ENCODE peak calls at places on chromosomes 2 and 18, in six cellular contexts. Q is GM23338; F is nephron progenitor cell; C is fibroblast of mammary gland; W is AG04449; E is CD8-positive, alpha-beta T cell. P is an unnamed sample.
A peak's percentile ranks its signal among the peaks of the same experiment; 100 is the strongest.

GRCh38 chr2:172375247-172375646 is 52.1 kb upstream of the ITGA6 start:
- DNase-seq in Q (no peak), F (no peak), C (peak; percentile 2), W (no peak), E (no peak), P (no peak)

GRCh38 chr18:44689736-44690135 is 9.0 kb downstream of the SETBP1 start:
- DNase-seq in Q (no peak), F (no peak), C (no peak), W (no peak), E (no peak), P (no peak)

GRCh38 chr2:40511661-40512213 is 59.8 kb upstream of the SLC8A1 start:
- DNase-seq in Q (peak; percentile 8), F (no peak), C (peak; percentile 91), W (peak; percentile 77), E (no peak), P (no peak)

GRCh38 chr18:50973367-50974126 is 5.7 kb downstream of the ELAC1 start:
- DNase-seq in Q (no peak), F (no peak), C (peak; percentile 88), W (no peak), E (no peak), P (no peak)

GRCh38 chr2:101653469-101653868 is 44.0 kb upstream of the MAP4K4 start:
- DNase-seq in Q (no peak), F (no peak), C (no peak), W (no peak), E (no peak), P (no peak)

GRCh38 chr2:147558620-147559019 is 286.2 kb upstream of the ACVR2A start:
- DNase-seq in Q (no peak), F (no peak), C (no peak), W (no peak), E (no peak), P (no peak)

GRCh38 chr2:105179469-105180372 is 61.8 kb upstream of the GPR45 start:
- DNase-seq in Q (peak; percentile 68), F (no peak), C (peak; percentile 89), W (no peak), E (no peak), P (no peak)

GRCh38 chr2:62293490-62294212 is 97.7 kb downstream of the B3GNT2 start:
- DNase-seq in Q (peak; percentile 83), F (peak; percentile 39), C (peak; percentile 23), W (no peak), E (no peak), P (peak; percentile 30)

GRCh38 chr18:79982736-79983135 is 5.6 kb downstream of the TXNL4A start:
- DNase-seq in Q (no peak), F (no peak), C (peak; percentile 45), W (no peak), E (peak; percentile 25), P (no peak)

GRCh38 chr2:96773922-96774321 is 13.2 kb downstream of the CNNM4 start:
- DNase-seq in Q (peak; percentile 51), F (no peak), C (no peak), W (no peak), E (peak; percentile 45), P (no peak)

GRCh38 chr2:176484838-176485237 is 215.6 kb downstream of the MTX2 start:
- DNase-seq in Q (no peak), F (no peak), C (peak; percentile 65), W (no peak), E (no peak), P (no peak)

GRCh38 chr2:149692837-149693518 is 105.4 kb upstream of the MMADHC start:
- DNase-seq in Q (no peak), F (no peak), C (no peak), W (peak; percentile 38), E (no peak), P (no peak)

GRCh38 chr18:34522627-34523026 is 187.5 kb upstream of the DTNA start:
- DNase-seq in Q (no peak), F (no peak), C (no peak), W (no peak), E (no peak), P (peak; percentile 14)

GRCh38 chr2:68948695-68949094 is 4.0 kb downstream of the GKN2 start:
- DNase-seq in Q (no peak), F (no peak), C (no peak), W (no peak), E (no peak), P (no peak)

GRCh38 chr18:45690975-45691815 is 32.8 kb upstream of the SLC14A1 start:
- DNase-seq in Q (peak; percentile 95), F (peak; percentile 87), C (peak; percentile 79), W (no peak), E (peak; percentile 82), P (peak; percentile 87)

GRCh38 chr2:99763764-99764163 is 273.9 kb upstream of the REV1 start:
- DNase-seq in Q (no peak), F (no peak), C (no peak), W (no peak), E (no peak), P (no peak)

GRCh38 chr2:151638188-151638933 is 95.9 kb downstream of the NEB start:
- DNase-seq in Q (no peak), F (no peak), C (no peak), W (no peak), E (no peak), P (no peak)

GRCh38 chr2:751474-751873 is 74.3 kb upstream of the TMEM18 start:
- DNase-seq in Q (no peak), F (no peak), C (no peak), W (no peak), E (no peak), P (no peak)

GRCh38 chr2:69213201-69213600 is 173.8 kb downstream of the GFPT1 start:
- DNase-seq in Q (no peak), F (no peak), C (peak; percentile 45), W (no peak), E (no peak), P (no peak)

DNA sequence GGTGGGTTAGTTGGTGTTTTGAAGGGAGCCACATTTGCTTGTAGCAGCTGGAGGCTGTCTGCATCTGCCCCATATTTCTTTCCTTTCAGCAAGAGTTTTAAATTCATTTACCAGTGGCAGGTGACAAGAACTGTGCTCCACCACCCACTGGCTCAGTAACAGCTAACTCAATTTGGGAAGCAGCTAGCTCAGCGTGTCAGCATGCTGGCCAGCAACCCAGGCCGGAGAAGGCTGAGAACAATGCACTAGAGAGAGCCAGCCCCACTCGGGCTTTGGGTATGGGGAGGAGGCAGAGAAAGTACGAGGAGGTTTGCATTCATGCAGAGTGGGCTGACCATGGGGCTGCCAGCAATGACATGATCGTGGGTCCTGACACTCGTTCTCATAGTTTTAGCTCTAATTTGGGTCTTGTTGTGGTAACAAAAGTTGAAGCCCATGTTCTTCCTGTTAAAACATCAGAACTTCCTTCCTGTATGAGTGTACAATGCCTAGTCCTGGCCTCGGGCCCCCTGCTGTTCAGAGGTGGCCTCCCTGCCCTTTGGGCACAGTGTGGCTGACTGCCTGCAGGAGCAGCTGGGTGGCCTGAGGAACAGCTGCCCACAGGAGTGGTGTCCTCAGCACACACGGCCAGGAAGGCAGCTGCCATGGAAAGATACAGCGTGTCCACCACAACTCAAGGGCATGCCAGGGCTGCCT is 23.0 kb downstream of the CDC42EP3 start:
- DNase-seq in Q (no peak), F (no peak), C (no peak), W (no peak), E (peak; percentile 53), P (peak; percentile 23)
- TF ChIP-seq CTCF in Q (no peak), F (no peak), C (no peak), W (no peak), E (peak; percentile 24), P (no peak)

GRCh38 chr18:6397931-6398566 is 16.7 kb downstream of the L3MBTL4 start:
- DNase-seq in Q (peak; percentile 11), F (no peak), C (no peak), W (no peak), E (no peak), P (no peak)
- TF ChIP-seq CTCF in Q (peak; percentile 29), F (no peak), C (no peak), W (no peak), E (no peak), P (no peak)

DNA sequence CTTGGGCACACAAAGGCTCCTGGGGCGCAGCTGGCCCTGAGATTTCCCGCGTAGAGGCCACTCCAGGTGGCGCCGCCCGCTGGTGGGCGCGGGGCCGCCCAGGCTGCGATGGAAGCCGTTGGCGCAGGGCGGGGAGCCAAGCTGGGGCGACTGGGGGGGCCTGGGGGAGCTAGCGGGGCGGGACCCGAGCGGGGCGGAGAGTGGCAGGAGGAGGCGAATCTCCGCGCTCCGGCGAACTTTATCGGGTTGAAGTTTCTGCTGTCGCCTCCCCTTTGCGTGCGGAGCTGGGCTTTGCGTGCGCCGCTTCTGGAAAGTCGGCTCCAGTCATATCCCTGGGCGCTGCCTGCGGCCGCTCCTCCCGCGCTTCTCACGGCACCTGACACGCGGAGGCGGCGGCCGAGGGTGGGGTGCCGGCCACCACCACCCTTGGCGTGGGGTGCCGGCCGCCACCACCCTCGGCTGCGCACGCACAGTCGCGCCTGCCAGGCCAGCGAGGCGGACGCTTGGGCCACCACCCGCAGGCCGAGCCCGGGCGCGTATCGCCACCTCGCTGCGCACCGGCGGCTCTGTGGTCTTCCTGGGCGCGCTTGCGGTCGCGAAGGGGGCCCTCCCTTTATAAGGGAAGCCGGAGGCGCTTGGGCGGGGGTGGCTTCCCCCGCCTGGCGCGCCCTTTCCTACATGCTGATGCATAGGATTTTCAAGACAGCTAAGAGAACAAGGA is 919 bp upstream of the CYP1B1 start:
- DNase-seq in Q (peak; percentile 86), F (peak; percentile 68), C (peak; percentile 90), W (no peak), E (no peak), P (peak; percentile 65)
- TF ChIP-seq CTCF in Q (peak; percentile 57), F (no peak), C (peak; percentile 21), W (peak; percentile 46), E (no peak), P (peak; percentile 29)

GRCh38 chr18:49853436-49853835 is 40.1 kb upstream of the ACAA2 start:
- DNase-seq in Q (no peak), F (no peak), C (no peak), W (no peak), E (no peak), P (no peak)

GRCh38 chr18:49855711-49856110 is 42.4 kb upstream of the ACAA2 start:
- DNase-seq in Q (no peak), F (no peak), C (no peak), W (no peak), E (no peak), P (no peak)

GRCh38 chr18:49853011-49853410 is 39.7 kb upstream of the ACAA2 start:
- DNase-seq in Q (no peak), F (no peak), C (no peak), W (no peak), E (no peak), P (no peak)

GRCh38 chr18:49856531-49856930 is 43.2 kb upstream of the ACAA2 start:
- DNase-seq in Q (no peak), F (no peak), C (no peak), W (no peak), E (no peak), P (no peak)

DNA sequence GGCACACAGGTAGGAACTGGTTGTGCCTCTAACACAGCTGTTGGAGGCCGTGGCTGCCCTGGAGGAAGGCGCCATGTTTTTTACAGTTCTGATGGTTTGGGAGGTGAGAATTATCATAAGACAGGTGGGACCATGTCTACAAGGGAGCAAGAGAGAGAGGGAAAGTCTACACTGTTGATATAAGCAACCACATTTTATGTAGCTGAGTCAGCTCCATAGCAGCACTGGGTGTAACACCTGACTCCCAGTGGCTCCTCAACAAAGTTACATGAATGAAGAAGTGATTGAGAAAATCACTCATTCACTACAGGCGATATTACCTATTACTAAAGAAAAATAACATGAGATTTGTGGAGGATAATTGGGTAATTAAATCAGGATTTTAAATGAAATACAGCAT is 41.3 kb upstream of the ACAA2 start:
- DNase-seq in Q (no peak), F (no peak), C (no peak), W (no peak), E (no peak), P (no peak)
- TF ChIP-seq CTCF in Q (no peak), F (no peak), C (no peak), W (no peak), E (no peak), P (no peak)

GRCh38 chr18:7980136-7980535 is 413.0 kb downstream of the PTPRM start:
- DNase-seq in Q (peak; percentile 80), F (no peak), C (no peak), W (no peak), E (no peak), P (no peak)
- TF ChIP-seq CTCF in Q (peak; percentile 72), F (no peak), C (no peak), W (no peak), E (no peak), P (peak; percentile 17)